ENCODE peak calls at places on chromosomes 16 and 17, in nine cellular contexts. One of them, this sample, is unnamed. For H3K4me1, the result is how much of the 10 kb centered on the place peaks cover.

GRCh38 chr16:26762596-26762995 is 304.1 kb upstream of the C16orf82 start:
- DNase-seq in breast epithelium: no peak
- DNase-seq in HCT116: no peak
- DNase-seq in sigmoid colon: no peak
- DNase-seq in H1: no peak
- DNase-seq in GM23338: peak
- DNase-seq in upper lobe of left lung: no peak
- DNase-seq in stomach: no peak
- DNase-seq in spleen: no peak
- DNase-seq in this sample: no peak

GRCh38 chr16:28212532-28212873 is 738 bp upstream of the XPO6 start:
- DNase-seq in breast epithelium: no peak
- DNase-seq in HCT116: peak
- DNase-seq in sigmoid colon: no peak
- DNase-seq in H1: no peak
- DNase-seq in GM23338: no peak
- DNase-seq in upper lobe of left lung: no peak
- DNase-seq in stomach: no peak
- DNase-seq in spleen: no peak
- DNase-seq in this sample: no peak

GRCh38 chr16:64892843-64893242 is 229.0 kb downstream of the CDH11 start:
- DNase-seq in breast epithelium: no peak
- DNase-seq in HCT116: no peak
- DNase-seq in sigmoid colon: no peak
- DNase-seq in H1: no peak
- DNase-seq in GM23338: no peak
- DNase-seq in upper lobe of left lung: no peak
- DNase-seq in stomach: no peak
- DNase-seq in spleen: no peak
- DNase-seq in this sample: no peak

GRCh38 chr17:81483085-81483861 is 29.3 kb downstream of the ACTG1 start:
- DNase-seq in breast epithelium: no peak
- DNase-seq in HCT116: no peak
- DNase-seq in sigmoid colon: peak
- DNase-seq in H1: no peak
- DNase-seq in GM23338: no peak
- DNase-seq in upper lobe of left lung: peak
- DNase-seq in stomach: no peak
- DNase-seq in spleen: peak
- DNase-seq in this sample: no peak

GRCh38 chr17:82204831-82205719 is 7.6 kb downstream of the CCDC57 start:
- DNase-seq in breast epithelium: no peak
- DNase-seq in HCT116: no peak
- DNase-seq in sigmoid colon: no peak
- DNase-seq in H1: no peak
- DNase-seq in GM23338: no peak
- DNase-seq in upper lobe of left lung: no peak
- DNase-seq in stomach: no peak
- DNase-seq in spleen: peak
- DNase-seq in this sample: no peak

GRCh38 chr17:30278032-30278431 is 13.7 kb downstream of the BLMH start:
- DNase-seq in breast epithelium: no peak
- DNase-seq in HCT116: no peak
- DNase-seq in sigmoid colon: no peak
- DNase-seq in H1: no peak
- DNase-seq in GM23338: peak
- DNase-seq in upper lobe of left lung: no peak
- DNase-seq in stomach: peak
- DNase-seq in spleen: no peak
- DNase-seq in this sample: no peak

GRCh38 chr17:20046629-20047028 is 37.5 kb downstream of the SPECC1 start:
- DNase-seq in breast epithelium: no peak
- DNase-seq in HCT116: no peak
- DNase-seq in sigmoid colon: no peak
- DNase-seq in H1: no peak
- DNase-seq in GM23338: peak
- DNase-seq in upper lobe of left lung: no peak
- DNase-seq in stomach: no peak
- DNase-seq in spleen: no peak
- DNase-seq in this sample: no peak

GRCh38 chr16:79589495-79590134 is 10.9 kb downstream of the MAF start:
- DNase-seq in breast epithelium: no peak
- DNase-seq in HCT116: no peak
- DNase-seq in sigmoid colon: no peak
- DNase-seq in H1: no peak
- DNase-seq in GM23338: peak
- DNase-seq in upper lobe of left lung: peak
- DNase-seq in stomach: no peak
- DNase-seq in spleen: peak
- DNase-seq in this sample: no peak

GRCh38 chr17:56896217-56896967 is 17.5 kb downstream of the TRIM25 start:
- DNase-seq in breast epithelium: no peak
- DNase-seq in HCT116: no peak
- DNase-seq in sigmoid colon: no peak
- DNase-seq in H1: no peak
- DNase-seq in GM23338: peak
- DNase-seq in upper lobe of left lung: no peak
- DNase-seq in stomach: peak
- DNase-seq in spleen: no peak
- DNase-seq in this sample: no peak

GRCh38 chr17:17351901-17352781 is 49.0 kb downstream of the NT5M start:
- DNase-seq in breast epithelium: peak
- DNase-seq in HCT116: no peak
- DNase-seq in sigmoid colon: no peak
- DNase-seq in H1: no peak
- DNase-seq in GM23338: no peak
- DNase-seq in upper lobe of left lung: peak
- DNase-seq in stomach: peak
- DNase-seq in spleen: peak
- DNase-seq in this sample: no peak

GRCh38 chr17:29573558-29573870 is 5.0 kb downstream of the TP53I13 start:
- DNase-seq in breast epithelium: peak
- DNase-seq in HCT116: no peak
- DNase-seq in sigmoid colon: peak
- DNase-seq in H1: no peak
- DNase-seq in GM23338: no peak
- DNase-seq in upper lobe of left lung: no peak
- DNase-seq in stomach: no peak
- DNase-seq in spleen: peak
- DNase-seq in this sample: no peak

GRCh38 chr17:28327031-28327607 is 8.1 kb downstream of the TMEM97 start:
- DNase-seq in breast epithelium: no peak
- DNase-seq in HCT116: no peak
- DNase-seq in sigmoid colon: peak
- DNase-seq in H1: no peak
- DNase-seq in GM23338: no peak
- DNase-seq in upper lobe of left lung: no peak
- DNase-seq in stomach: peak
- DNase-seq in spleen: no peak
- DNase-seq in this sample: no peak

DNA sequence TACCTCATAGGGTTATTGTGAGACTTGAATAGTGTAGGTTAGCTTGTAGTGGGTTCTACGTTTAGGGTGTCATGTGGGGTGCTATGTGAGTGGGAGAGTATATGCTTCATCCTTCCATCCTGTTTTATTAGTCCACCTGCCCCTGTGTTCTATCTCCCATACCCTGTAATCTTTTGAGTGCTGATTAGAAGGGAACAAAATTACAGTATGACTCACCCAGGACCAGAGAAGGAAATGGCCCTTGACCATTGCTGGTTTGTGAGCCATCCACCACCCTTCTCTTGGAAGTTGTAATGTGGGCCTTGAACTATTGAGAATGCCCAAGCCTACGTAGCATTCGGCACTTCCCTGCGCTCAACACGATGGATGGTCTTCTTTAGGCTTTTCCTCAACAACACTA is 17.1 kb downstream of the SAP30BP start:
- DNase-seq in breast epithelium: no peak
- DNase-seq in HCT116: no peak
- DNase-seq in sigmoid colon: no peak
- DNase-seq in H1: no peak
- DNase-seq in GM23338: no peak
- DNase-seq in upper lobe of left lung: no peak
- DNase-seq in stomach: no peak
- DNase-seq in spleen: peak
- DNase-seq in this sample: no peak
- TF ChIP-seq POLR2AphosphoS5 in breast epithelium: no peak
- TF ChIP-seq POLR2AphosphoS5 in HCT116: no peak
- TF ChIP-seq POLR2AphosphoS5 in sigmoid colon: no peak
- TF ChIP-seq POLR2AphosphoS5 in H1: no peak
- TF ChIP-seq POLR2AphosphoS5 in GM23338: no peak
- TF ChIP-seq POLR2AphosphoS5 in upper lobe of left lung: no peak
- TF ChIP-seq POLR2AphosphoS5 in stomach: no peak
- TF ChIP-seq POLR2AphosphoS5 in spleen: peak
- TF ChIP-seq POLR2AphosphoS5 in this sample: no peak

GRCh38 chr17:50949128-50950001 is 83.2 kb upstream of the TOB1 start:
- DNase-seq in breast epithelium: no peak
- DNase-seq in HCT116: no peak
- DNase-seq in sigmoid colon: peak
- DNase-seq in H1: no peak
- DNase-seq in GM23338: no peak
- DNase-seq in upper lobe of left lung: peak
- DNase-seq in stomach: no peak
- DNase-seq in spleen: no peak
- DNase-seq in this sample: no peak

GRCh38 chr17:50946223-50946890 is 80.2 kb upstream of the TOB1 start:
- DNase-seq in breast epithelium: no peak
- DNase-seq in HCT116: no peak
- DNase-seq in sigmoid colon: peak
- DNase-seq in H1: no peak
- DNase-seq in GM23338: no peak
- DNase-seq in upper lobe of left lung: no peak
- DNase-seq in stomach: peak
- DNase-seq in spleen: no peak
- DNase-seq in this sample: no peak

GRCh38 chr17:50948711-50949110 is 82.6 kb upstream of the TOB1 start:
- DNase-seq in breast epithelium: no peak
- DNase-seq in HCT116: no peak
- DNase-seq in sigmoid colon: no peak
- DNase-seq in H1: no peak
- DNase-seq in GM23338: no peak
- DNase-seq in upper lobe of left lung: no peak
- DNase-seq in stomach: no peak
- DNase-seq in spleen: no peak
- DNase-seq in this sample: no peak

GRCh38 chr17:50946891-50947843 is 81.0 kb upstream of the TOB1 start:
- DNase-seq in breast epithelium: no peak
- DNase-seq in HCT116: no peak
- DNase-seq in sigmoid colon: peak
- DNase-seq in H1: no peak
- DNase-seq in GM23338: no peak
- DNase-seq in upper lobe of left lung: no peak
- DNase-seq in stomach: no peak
- DNase-seq in spleen: no peak
- DNase-seq in this sample: no peak

DNA sequence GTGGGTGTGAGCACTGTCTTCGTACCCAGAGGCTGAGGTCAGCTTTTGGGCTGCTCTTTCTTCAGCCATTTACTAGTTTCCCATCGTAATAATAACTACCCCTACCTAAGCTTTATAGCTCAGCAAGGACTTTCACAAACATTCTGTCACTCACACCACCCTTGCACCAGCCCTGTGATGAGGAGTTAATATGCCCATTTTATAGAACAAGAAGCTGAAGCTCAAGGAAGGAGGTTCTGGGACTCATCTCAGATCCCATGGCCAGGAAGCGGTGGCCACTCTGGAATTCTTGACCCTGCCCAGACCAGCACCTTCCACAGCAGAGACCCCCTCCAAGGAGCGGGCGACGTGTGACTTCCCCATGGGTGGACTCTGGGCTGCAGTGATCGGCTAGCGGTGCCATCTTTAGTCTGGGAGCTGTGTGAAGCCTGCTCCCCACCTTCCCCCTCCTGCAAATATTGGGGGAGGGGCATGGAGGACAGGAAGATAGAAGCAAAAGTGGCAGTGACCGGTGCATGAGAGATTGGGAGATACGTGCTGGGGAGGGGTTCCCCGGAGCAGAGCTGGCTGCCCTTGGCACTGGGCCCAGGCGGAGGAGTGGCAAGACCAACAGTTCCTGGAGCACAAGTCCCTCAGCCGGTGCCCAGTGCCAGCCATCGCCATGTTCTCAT is 81.8 kb upstream of the TOB1 start:
- DNase-seq in breast epithelium: peak
- DNase-seq in HCT116: no peak
- DNase-seq in sigmoid colon: peak
- DNase-seq in H1: no peak
- DNase-seq in GM23338: no peak
- DNase-seq in upper lobe of left lung: peak
- DNase-seq in stomach: peak
- DNase-seq in spleen: peak
- DNase-seq in this sample: no peak
- H3K4me1 ChIP-seq in breast epithelium: under half
- H3K4me1 ChIP-seq in HCT116: half or more
- H3K4me1 ChIP-seq in sigmoid colon: half or more
- H3K4me1 ChIP-seq in H1: under half
- H3K4me1 ChIP-seq in GM23338: under half
- H3K4me1 ChIP-seq in upper lobe of left lung: half or more
- H3K4me1 ChIP-seq in stomach: half or more
- H3K4me1 ChIP-seq in spleen: half or more
- H3K4me1 ChIP-seq in this sample: half or more

GRCh38 chr16:59060212-59060611 is 326.1 kb upstream of the GOT2 start:
- DNase-seq in breast epithelium: no peak
- DNase-seq in HCT116: no peak
- DNase-seq in sigmoid colon: no peak
- DNase-seq in H1: no peak
- DNase-seq in GM23338: no peak
- DNase-seq in upper lobe of left lung: no peak
- DNase-seq in stomach: no peak
- DNase-seq in spleen: no peak
- DNase-seq in this sample: no peak
- H3K27ac ChIP-seq in breast epithelium: no peak
- H3K27ac ChIP-seq in HCT116: no peak
- H3K27ac ChIP-seq in sigmoid colon: no peak
- H3K27ac ChIP-seq in H1: no peak
- H3K27ac ChIP-seq in GM23338: no peak
- H3K27ac ChIP-seq in upper lobe of left lung: no peak
- H3K27ac ChIP-seq in stomach: no peak
- H3K27ac ChIP-seq in spleen: no peak
- H3K27ac ChIP-seq in this sample: no peak

DNA sequence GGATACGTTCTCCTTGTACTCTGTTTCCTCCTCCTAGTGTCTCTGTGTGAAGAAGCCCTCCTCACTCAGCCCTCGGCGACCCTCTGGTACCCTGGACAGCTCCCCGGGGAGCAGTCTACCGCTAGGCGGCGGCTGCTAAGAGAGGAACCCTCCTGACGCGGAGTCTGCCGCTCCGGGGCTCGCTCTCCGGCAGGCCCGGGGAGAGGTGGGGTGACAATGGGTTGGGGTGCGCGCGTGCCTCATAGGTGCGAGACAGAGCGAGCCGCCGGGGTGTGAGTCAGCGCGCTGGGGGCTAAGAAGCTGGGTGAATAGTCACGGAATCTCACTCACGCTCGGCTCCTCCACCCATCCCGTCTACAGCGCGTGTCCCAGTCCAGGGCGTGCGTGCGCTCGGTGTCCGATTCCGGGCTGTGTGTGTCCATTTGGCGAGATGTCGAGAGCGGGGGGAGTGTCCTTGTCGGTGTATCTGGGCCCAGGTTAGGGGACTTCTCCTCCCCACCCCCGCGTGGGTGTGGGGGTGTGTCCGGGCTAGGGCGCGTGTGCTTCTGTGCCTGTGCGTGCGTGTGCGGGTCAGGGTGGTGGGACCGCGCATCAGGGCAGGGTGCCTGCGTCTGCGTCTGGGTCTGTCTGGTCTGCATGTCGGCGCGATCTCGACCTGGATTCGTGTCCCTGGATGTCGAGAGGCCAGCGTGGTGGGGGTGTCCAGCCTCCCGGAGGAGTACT is 578 bp upstream of the HS3ST2 start:
- DNase-seq in breast epithelium: no peak
- DNase-seq in HCT116: no peak
- DNase-seq in sigmoid colon: peak
- DNase-seq in H1: peak
- DNase-seq in GM23338: peak
- DNase-seq in upper lobe of left lung: peak
- DNase-seq in stomach: peak
- DNase-seq in spleen: no peak
- DNase-seq in this sample: no peak
- TF ChIP-seq POLR2AphosphoS5 in breast epithelium: no peak
- TF ChIP-seq POLR2AphosphoS5 in HCT116: no peak
- TF ChIP-seq POLR2AphosphoS5 in sigmoid colon: no peak
- TF ChIP-seq POLR2AphosphoS5 in H1: no peak
- TF ChIP-seq POLR2AphosphoS5 in GM23338: no peak
- TF ChIP-seq POLR2AphosphoS5 in upper lobe of left lung: no peak
- TF ChIP-seq POLR2AphosphoS5 in stomach: no peak
- TF ChIP-seq POLR2AphosphoS5 in spleen: no peak
- TF ChIP-seq POLR2AphosphoS5 in this sample: no peak